ENCODE peak calls at places on chromosomes 11 and 22, in four cellular contexts. One of them, this sample, is unnamed.

GRCh38 chr11:47980093-47980906 is at the start of gene PTPRJ:
- DNase-seq in brain microvascular endothelial cell: no peak
- DNase-seq in AG04449: no peak
- DNase-seq in HCT116: no peak
- DNase-seq in this sample: peak; percentile 64

GRCh38 chr11:83292709-83293435 is 6.7 kb upstream of the CCDC90B start:
- DNase-seq in brain microvascular endothelial cell: peak; percentile 71
- DNase-seq in HCT116: peak; percentile 39
- DNase-seq in AG04449: no peak
- DNase-seq in this sample: peak; percentile 67

GRCh38 chr11:100920571-100920970 is 209.0 kb downstream of the PGR start:
- DNase-seq in AG04449: no peak
- DNase-seq in HCT116: no peak
- DNase-seq in brain microvascular endothelial cell: no peak
- DNase-seq in this sample: no peak

GRCh38 chr22:48307941-48308340 is 1519.7 kb downstream of the BRD1 start:
- DNase-seq in brain microvascular endothelial cell: no peak
- DNase-seq in AG04449: no peak
- DNase-seq in HCT116: no peak
- DNase-seq in this sample: no peak

GRCh38 chr11:124602193-124602592 is 9.0 kb upstream of the PANX3 start:
- DNase-seq in HCT116: peak; percentile 3
- DNase-seq in brain microvascular endothelial cell: peak; percentile 33
- DNase-seq in AG04449: no peak
- DNase-seq in this sample: peak; percentile 25

GRCh38 chr22:18000441-18001039 is 23.8 kb downstream of the MICAL3 start:
- DNase-seq in AG04449: no peak
- DNase-seq in brain microvascular endothelial cell: no peak
- DNase-seq in HCT116: no peak
- DNase-seq in this sample: no peak

GRCh38 chr11:126647735-126648134 is 292.2 kb downstream of the ST3GAL4 start:
- DNase-seq in AG04449: peak; percentile 44
- DNase-seq in brain microvascular endothelial cell: peak; percentile 74
- DNase-seq in HCT116: peak; percentile 2
- DNase-seq in this sample: peak; percentile 88

GRCh38 chr11:2401436-2401984 is 960 bp downstream of the TSSC4 start:
- DNase-seq in brain microvascular endothelial cell: no peak
- DNase-seq in HCT116: no peak
- DNase-seq in AG04449: no peak
- DNase-seq in this sample: no peak

GRCh38 chr22:37061611-37062365 is 10.2 kb downstream of the KCTD17 start:
- DNase-seq in brain microvascular endothelial cell: no peak
- DNase-seq in HCT116: no peak
- DNase-seq in AG04449: no peak
- DNase-seq in this sample: no peak

GRCh38 chr11:61332266-61332822 is 561 bp downstream of the DDB1 start:
- DNase-seq in AG04449: no peak
- DNase-seq in HCT116: no peak
- DNase-seq in brain microvascular endothelial cell: peak; percentile 15
- DNase-seq in this sample: peak; percentile 20

GRCh38 chr22:32958021-32958420 is 100.2 kb downstream of the SYN3 start:
- DNase-seq in HCT116: no peak
- DNase-seq in brain microvascular endothelial cell: no peak
- DNase-seq in AG04449: no peak
- DNase-seq in this sample: no peak

GRCh38 chr22:38871360-38872171 is 450 bp downstream of the CBX6 start:
- DNase-seq in HCT116: no peak
- DNase-seq in brain microvascular endothelial cell: no peak
- DNase-seq in AG04449: no peak
- DNase-seq in this sample: no peak

GRCh38 chr22:27687984-27688545 is 113.5 kb downstream of the MN1 start:
- DNase-seq in brain microvascular endothelial cell: no peak
- DNase-seq in AG04449: no peak
- DNase-seq in HCT116: no peak
- DNase-seq in this sample: no peak

GRCh38 chr11:95154514-95154913 is 64.9 kb downstream of the ENDOD1 start:
- DNase-seq in AG04449: no peak
- DNase-seq in HCT116: peak; percentile 41
- DNase-seq in brain microvascular endothelial cell: no peak
- DNase-seq in this sample: peak; percentile 54

GRCh38 chr11:74008373-74009229 is at the start of gene UCP3:
- DNase-seq in brain microvascular endothelial cell: no peak
- DNase-seq in HCT116: no peak
- DNase-seq in AG04449: no peak
- DNase-seq in this sample: no peak

GRCh38 chr22:36287881-36288515 is 35.1 kb downstream of the APOL1 start:
- DNase-seq in AG04449: no peak
- DNase-seq in brain microvascular endothelial cell: no peak
- DNase-seq in HCT116: no peak
- DNase-seq in this sample: no peak

GRCh38 chr22:26409705-26410376 is 19.2 kb upstream of the ASPHD2 start:
- DNase-seq in brain microvascular endothelial cell: no peak
- DNase-seq in AG04449: no peak
- DNase-seq in HCT116: no peak
- DNase-seq in this sample: no peak
- H3K4me3 ChIP-seq in brain microvascular endothelial cell: no peak overlapping the region
- H3K4me3 ChIP-seq in AG04449: no peak overlapping the region
- H3K4me3 ChIP-seq in HCT116: no peak overlapping the region
- H3K4me3 ChIP-seq in this sample: no peak overlapping the region

GRCh38 chr22:40638261-40638660 is 1.7 kb upstream of the MRTFA start:
- DNase-seq in brain microvascular endothelial cell: no peak
- DNase-seq in AG04449: no peak
- DNase-seq in HCT116: no peak
- DNase-seq in this sample: no peak
- H3K4me3 ChIP-seq in brain microvascular endothelial cell: no peak overlapping the region
- H3K4me3 ChIP-seq in AG04449: no peak overlapping the region
- H3K4me3 ChIP-seq in HCT116: no peak overlapping the region
- H3K4me3 ChIP-seq in this sample: no peak overlapping the region

GRCh38 chr22:22933100-22933806 is 45.6 kb downstream of the IGLL5 start:
- DNase-seq in brain microvascular endothelial cell: no peak
- DNase-seq in AG04449: no peak
- DNase-seq in HCT116: no peak
- DNase-seq in this sample: no peak
- H3K4me3 ChIP-seq in brain microvascular endothelial cell: no peak overlapping the region
- H3K4me3 ChIP-seq in AG04449: no peak overlapping the region
- H3K4me3 ChIP-seq in HCT116: no peak overlapping the region
- H3K4me3 ChIP-seq in this sample: no peak overlapping the region

GRCh38 chr11:70297341-70297740 is 26.9 kb downstream of the PPFIA1 start:
- DNase-seq in AG04449: no peak
- DNase-seq in HCT116: no peak
- DNase-seq in brain microvascular endothelial cell: peak; percentile 34
- DNase-seq in this sample: no peak

GRCh38 chr11:70299636-70300035 is 29.1 kb downstream of the PPFIA1 start:
- DNase-seq in AG04449: no peak
- DNase-seq in HCT116: no peak
- DNase-seq in brain microvascular endothelial cell: no peak
- DNase-seq in this sample: no peak

GRCh38 chr11:70298243-70298915 is 27.9 kb downstream of the PPFIA1 start:
- DNase-seq in AG04449: no peak
- DNase-seq in HCT116: no peak
- DNase-seq in brain microvascular endothelial cell: no peak
- DNase-seq in this sample: peak; percentile 17

GRCh38 chr11:70292863-70293262 is 22.4 kb downstream of the PPFIA1 start:
- DNase-seq in AG04449: no peak
- DNase-seq in HCT116: no peak
- DNase-seq in brain microvascular endothelial cell: no peak
- DNase-seq in this sample: no peak

DNA sequence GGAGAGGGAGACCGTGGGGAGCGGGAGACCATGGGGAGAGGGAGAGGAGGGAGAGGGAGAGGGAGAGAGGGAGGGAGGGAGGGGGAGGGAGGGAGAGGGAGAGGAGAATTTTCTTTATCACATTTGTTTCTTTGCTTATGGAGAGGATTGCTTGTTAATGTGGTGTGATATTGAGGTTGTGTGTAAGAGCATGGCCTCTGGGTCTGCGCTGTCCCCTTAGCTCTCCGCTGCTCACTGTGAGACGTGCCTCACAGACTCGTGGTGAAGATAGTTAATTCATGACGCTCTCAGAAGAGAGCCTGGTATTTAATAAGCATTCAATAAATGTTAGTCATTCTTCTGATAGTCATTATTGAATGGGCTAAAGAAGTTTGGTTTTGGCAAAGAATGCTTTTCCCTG is 26.2 kb downstream of the PPFIA1 start:
- DNase-seq in brain microvascular endothelial cell: peak; percentile 12
- DNase-seq in AG04449: no peak
- DNase-seq in HCT116: no peak
- DNase-seq in this sample: no peak
- H3K4me3 ChIP-seq in brain microvascular endothelial cell: no peak overlapping the region
- H3K4me3 ChIP-seq in AG04449: no peak overlapping the region
- H3K4me3 ChIP-seq in HCT116: no peak overlapping the region
- H3K4me3 ChIP-seq in this sample: no peak overlapping the region

GRCh38 chr11:75869661-75870455 is 54.8 kb downstream of the UVRAG start:
- DNase-seq in AG04449: no peak
- DNase-seq in brain microvascular endothelial cell: no peak
- DNase-seq in HCT116: no peak
- DNase-seq in this sample: no peak
- H3K4me3 ChIP-seq in AG04449: no peak overlapping the region
- H3K4me3 ChIP-seq in brain microvascular endothelial cell: no peak overlapping the region
- H3K4me3 ChIP-seq in HCT116: no peak overlapping the region
- H3K4me3 ChIP-seq in this sample: no peak overlapping the region

GRCh38 chr22:40348025-40348658 is 1.8 kb downstream of the ADSL start:
- DNase-seq in brain microvascular endothelial cell: peak; percentile 44
- DNase-seq in HCT116: peak; percentile 40
- DNase-seq in AG04449: no peak
- DNase-seq in this sample: peak; percentile 60
- H3K4me3 ChIP-seq in brain microvascular endothelial cell: peak overlapping the region; percentile 7
- H3K4me3 ChIP-seq in HCT116: peak overlapping the region; percentile 72
- H3K4me3 ChIP-seq in AG04449: peak overlapping the region; percentile 99
- H3K4me3 ChIP-seq in this sample: no peak overlapping the region